ENCODE peak calls at places on chromosomes 5 and 9, in five cellular contexts. One of them, this sample, is unnamed.

GRCh38 chr5:53095931-53096525 is 13.5 kb downstream of the MOCS2 start:
- DNase-seq in stomach: peak; percentile 68
- DNase-seq in cardiac muscle cell: peak; percentile 81
- DNase-seq in colonic mucosa: peak; percentile 74
- DNase-seq in effector memory CD4-positive, alpha-beta T cell: peak; percentile 31
- DNase-seq in this sample: peak; percentile 69

GRCh38 chr5:86376214-86376613 is 241.5 kb upstream of the COX7C start:
- DNase-seq in stomach: no peak
- DNase-seq in cardiac muscle cell: no peak
- DNase-seq in colonic mucosa: no peak
- DNase-seq in effector memory CD4-positive, alpha-beta T cell: no peak
- DNase-seq in this sample: no peak

GRCh38 chr9:38652044-38652443 is 31.6 kb upstream of the ANKRD18A start:
- DNase-seq in stomach: no peak
- DNase-seq in cardiac muscle cell: no peak
- DNase-seq in colonic mucosa: no peak
- DNase-seq in effector memory CD4-positive, alpha-beta T cell: no peak
- DNase-seq in this sample: no peak

GRCh38 chr5:128596071-128596470 is 58.0 kb upstream of the FBN2 start:
- DNase-seq in stomach: no peak
- DNase-seq in cardiac muscle cell: peak; percentile 67
- DNase-seq in colonic mucosa: no peak
- DNase-seq in effector memory CD4-positive, alpha-beta T cell: no peak
- DNase-seq in this sample: no peak

GRCh38 chr5:16791036-16791705 is 144.9 kb downstream of the MYO10 start:
- DNase-seq in stomach: no peak
- DNase-seq in cardiac muscle cell: peak; percentile 76
- DNase-seq in colonic mucosa: peak; percentile 57
- DNase-seq in effector memory CD4-positive, alpha-beta T cell: no peak
- DNase-seq in this sample: peak; percentile 65

GRCh38 chr9:78005231-78006002 is 26.2 kb downstream of the GNAQ start:
- DNase-seq in stomach: no peak
- DNase-seq in cardiac muscle cell: no peak
- DNase-seq in colonic mucosa: no peak
- DNase-seq in effector memory CD4-positive, alpha-beta T cell: no peak
- DNase-seq in this sample: no peak

GRCh38 chr5:146520731-146521130 is 4.7 kb upstream of the GPR151 start:
- DNase-seq in stomach: no peak
- DNase-seq in cardiac muscle cell: no peak
- DNase-seq in colonic mucosa: no peak
- DNase-seq in effector memory CD4-positive, alpha-beta T cell: no peak
- DNase-seq in this sample: peak; percentile 12

GRCh38 chr5:73115399-73116051 is 4.8 kb upstream of the TMEM171 start:
- DNase-seq in stomach: no peak
- DNase-seq in cardiac muscle cell: peak; percentile 37
- DNase-seq in colonic mucosa: no peak
- DNase-seq in effector memory CD4-positive, alpha-beta T cell: no peak
- DNase-seq in this sample: peak; percentile 96

GRCh38 chr5:124000558-124000957 is 488.6 kb downstream of the CSNK1G3 start:
- DNase-seq in stomach: no peak
- DNase-seq in cardiac muscle cell: peak; percentile 14
- DNase-seq in colonic mucosa: no peak
- DNase-seq in effector memory CD4-positive, alpha-beta T cell: no peak
- DNase-seq in this sample: peak; percentile 2

GRCh38 chr9:112624711-112625707 is 92.9 kb downstream of the INIP start:
- DNase-seq in stomach: no peak
- DNase-seq in cardiac muscle cell: no peak
- DNase-seq in colonic mucosa: no peak
- DNase-seq in effector memory CD4-positive, alpha-beta T cell: no peak
- DNase-seq in this sample: no peak

GRCh38 chr9:26687421-26687820 is 205.2 kb downstream of the CAAP1 start:
- DNase-seq in stomach: no peak
- DNase-seq in cardiac muscle cell: peak; percentile 2
- DNase-seq in colonic mucosa: no peak
- DNase-seq in effector memory CD4-positive, alpha-beta T cell: no peak
- DNase-seq in this sample: peak; percentile 25

GRCh38 chr5:126351138-126351537 is 72.1 kb upstream of the GRAMD2B start:
- DNase-seq in stomach: no peak
- DNase-seq in cardiac muscle cell: peak; percentile 77
- DNase-seq in colonic mucosa: no peak
- DNase-seq in effector memory CD4-positive, alpha-beta T cell: no peak
- DNase-seq in this sample: peak; percentile 70

GRCh38 chr9:133727876-133728441 is 10.2 kb downstream of the SARDH start:
- DNase-seq in stomach: peak; percentile 20
- DNase-seq in cardiac muscle cell: no peak
- DNase-seq in colonic mucosa: no peak
- DNase-seq in effector memory CD4-positive, alpha-beta T cell: no peak
- DNase-seq in this sample: no peak

GRCh38 chr5:95712347-95712958 is 18.7 kb upstream of the RHOBTB3 start:
- DNase-seq in stomach: no peak
- DNase-seq in cardiac muscle cell: peak; percentile 62
- DNase-seq in colonic mucosa: no peak
- DNase-seq in effector memory CD4-positive, alpha-beta T cell: no peak
- DNase-seq in this sample: peak; percentile 52

GRCh38 chr5:149439899-149440655 is 61.0 kb upstream of the IL17B start:
- DNase-seq in stomach: peak; percentile 76
- DNase-seq in cardiac muscle cell: no peak
- DNase-seq in colonic mucosa: peak; percentile 91
- DNase-seq in effector memory CD4-positive, alpha-beta T cell: no peak
- DNase-seq in this sample: peak; percentile 94

GRCh38 chr5:4520557-4520956 is 619.6 kb upstream of the ADAMTS16 start:
- DNase-seq in stomach: no peak
- DNase-seq in cardiac muscle cell: no peak
- DNase-seq in colonic mucosa: no peak
- DNase-seq in effector memory CD4-positive, alpha-beta T cell: no peak
- DNase-seq in this sample: no peak

GRCh38 chr5:3460416-3460815 is 135.2 kb upstream of the IRX1 start:
- DNase-seq in stomach: no peak
- DNase-seq in cardiac muscle cell: no peak
- DNase-seq in colonic mucosa: no peak
- DNase-seq in effector memory CD4-positive, alpha-beta T cell: no peak
- DNase-seq in this sample: no peak

GRCh38 chr9:87140605-87141109 is 193.4 kb upstream of the GAS1 start:
- DNase-seq in stomach: no peak
- DNase-seq in cardiac muscle cell: no peak
- DNase-seq in colonic mucosa: no peak
- DNase-seq in effector memory CD4-positive, alpha-beta T cell: no peak
- DNase-seq in this sample: no peak

GRCh38 chr9:3502560-3503398 is 23.0 kb downstream of the RFX3 start:
- DNase-seq in stomach: no peak
- DNase-seq in cardiac muscle cell: no peak
- DNase-seq in colonic mucosa: no peak
- DNase-seq in effector memory CD4-positive, alpha-beta T cell: no peak
- DNase-seq in this sample: no peak

GRCh38 chr5:156481741-156482140 is 154.8 kb downstream of the SGCD start:
- DNase-seq in stomach: no peak
- DNase-seq in cardiac muscle cell: no peak
- DNase-seq in colonic mucosa: no peak
- DNase-seq in effector memory CD4-positive, alpha-beta T cell: no peak
- DNase-seq in this sample: no peak

GRCh38 chr5:167284491-167284890 is 1007.0 kb upstream of the WWC1 start:
- DNase-seq in stomach: no peak
- DNase-seq in cardiac muscle cell: no peak
- DNase-seq in colonic mucosa: no peak
- DNase-seq in effector memory CD4-positive, alpha-beta T cell: no peak
- DNase-seq in this sample: no peak

GRCh38 chr5:130164966-130165365 is 260.7 kb downstream of the CHSY3 start:
- DNase-seq in stomach: no peak
- DNase-seq in cardiac muscle cell: peak; percentile 82
- DNase-seq in colonic mucosa: no peak
- DNase-seq in effector memory CD4-positive, alpha-beta T cell: no peak
- DNase-seq in this sample: no peak

GRCh38 chr5:94314507-94315170 is 303.8 kb downstream of the KIAA0825 start:
- DNase-seq in stomach: no peak
- DNase-seq in cardiac muscle cell: peak; percentile 30
- DNase-seq in colonic mucosa: no peak
- DNase-seq in effector memory CD4-positive, alpha-beta T cell: no peak
- DNase-seq in this sample: no peak

GRCh38 chr9:2798423-2798822 is 45.5 kb downstream of the PUM3 start:
- DNase-seq in stomach: no peak
- DNase-seq in cardiac muscle cell: no peak
- DNase-seq in colonic mucosa: no peak
- DNase-seq in effector memory CD4-positive, alpha-beta T cell: no peak
- DNase-seq in this sample: no peak

GRCh38 chr9:101093620-101094019 is 65.1 kb downstream of the PLPPR1 start:
- DNase-seq in stomach: no peak
- DNase-seq in cardiac muscle cell: peak; percentile 23
- DNase-seq in colonic mucosa: no peak
- DNase-seq in effector memory CD4-positive, alpha-beta T cell: no peak
- DNase-seq in this sample: no peak

GRCh38 chr5:4189317-4189716 is 593.7 kb downstream of the IRX1 start:
- DNase-seq in stomach: no peak
- DNase-seq in cardiac muscle cell: no peak
- DNase-seq in colonic mucosa: no peak
- DNase-seq in effector memory CD4-positive, alpha-beta T cell: no peak
- DNase-seq in this sample: no peak

GRCh38 chr9:135884328-135885035 is 22.9 kb downstream of the CAMSAP1 start:
- DNase-seq in stomach: peak; percentile 9
- DNase-seq in cardiac muscle cell: peak; percentile 29
- DNase-seq in colonic mucosa: no peak
- DNase-seq in effector memory CD4-positive, alpha-beta T cell: no peak
- DNase-seq in this sample: no peak

GRCh38 chr9:14396171-14396570 is 82.2 kb upstream of the NFIB start:
- DNase-seq in stomach: no peak
- DNase-seq in cardiac muscle cell: no peak
- DNase-seq in colonic mucosa: no peak
- DNase-seq in effector memory CD4-positive, alpha-beta T cell: no peak
- DNase-seq in this sample: no peak

DNA sequence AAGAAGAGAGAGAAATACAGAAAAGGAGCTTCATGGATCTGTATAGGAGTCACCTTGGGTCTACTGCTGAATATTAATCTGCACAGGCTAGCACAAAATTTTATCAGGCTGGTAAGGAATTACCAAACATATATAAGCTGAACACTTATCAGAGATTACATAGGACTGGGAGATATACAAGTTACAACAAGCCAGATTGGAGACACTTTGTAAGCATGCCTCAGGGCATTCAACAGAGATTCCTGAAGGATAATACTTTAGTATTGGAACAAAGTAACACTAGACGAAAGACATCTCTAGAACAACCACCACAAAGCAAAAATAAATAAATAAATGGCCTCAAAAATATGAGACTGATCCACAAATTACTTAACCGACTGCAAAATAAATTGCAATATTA is 197.8 kb downstream of the ANXA1 start:
- DNase-seq in stomach: no peak
- DNase-seq in cardiac muscle cell: no peak
- DNase-seq in colonic mucosa: no peak
- DNase-seq in effector memory CD4-positive, alpha-beta T cell: no peak
- DNase-seq in this sample: no peak
- H3K27ac ChIP-seq in stomach: no peak overlapping the region
- H3K27ac ChIP-seq in cardiac muscle cell: no peak overlapping the region
- H3K27ac ChIP-seq in colonic mucosa: no peak overlapping the region
- H3K27ac ChIP-seq in effector memory CD4-positive, alpha-beta T cell: no peak overlapping the region
- H3K27ac ChIP-seq in this sample: no peak overlapping the region

GRCh38 chr5:40682431-40683017 is 2.8 kb downstream of the PTGER4 start:
- DNase-seq in stomach: no peak
- DNase-seq in cardiac muscle cell: no peak
- DNase-seq in colonic mucosa: peak; percentile 36
- DNase-seq in effector memory CD4-positive, alpha-beta T cell: no peak
- DNase-seq in this sample: peak; percentile 52

GRCh38 chr5:40687316-40687715 is 7.6 kb downstream of the PTGER4 start:
- DNase-seq in stomach: no peak
- DNase-seq in cardiac muscle cell: no peak
- DNase-seq in colonic mucosa: no peak
- DNase-seq in effector memory CD4-positive, alpha-beta T cell: peak; percentile 32
- DNase-seq in this sample: no peak

GRCh38 chr5:40685952-40686351 is 6.2 kb downstream of the PTGER4 start:
- DNase-seq in stomach: no peak
- DNase-seq in cardiac muscle cell: no peak
- DNase-seq in colonic mucosa: no peak
- DNase-seq in effector memory CD4-positive, alpha-beta T cell: no peak
- DNase-seq in this sample: no peak

GRCh38 chr5:40683351-40683750 is 3.6 kb downstream of the PTGER4 start:
- DNase-seq in stomach: no peak
- DNase-seq in cardiac muscle cell: no peak
- DNase-seq in colonic mucosa: no peak
- DNase-seq in effector memory CD4-positive, alpha-beta T cell: no peak
- DNase-seq in this sample: no peak

GRCh38 chr5:40685191-40685590 is 5.5 kb downstream of the PTGER4 start:
- DNase-seq in stomach: no peak
- DNase-seq in cardiac muscle cell: no peak
- DNase-seq in colonic mucosa: no peak
- DNase-seq in effector memory CD4-positive, alpha-beta T cell: no peak
- DNase-seq in this sample: no peak
- H3K4me1 ChIP-seq in stomach: peaks cover 9% of the 10 kb centered on the region
- H3K4me1 ChIP-seq in cardiac muscle cell: peaks cover 13% of the 10 kb centered on the region
- H3K4me1 ChIP-seq in colonic mucosa: peaks cover 6% of the 10 kb centered on the region
- H3K4me1 ChIP-seq in effector memory CD4-positive, alpha-beta T cell: peaks cover 22% of the 10 kb centered on the region
- H3K4me1 ChIP-seq in this sample: no peaks in the 10 kb centered on the region

DNA sequence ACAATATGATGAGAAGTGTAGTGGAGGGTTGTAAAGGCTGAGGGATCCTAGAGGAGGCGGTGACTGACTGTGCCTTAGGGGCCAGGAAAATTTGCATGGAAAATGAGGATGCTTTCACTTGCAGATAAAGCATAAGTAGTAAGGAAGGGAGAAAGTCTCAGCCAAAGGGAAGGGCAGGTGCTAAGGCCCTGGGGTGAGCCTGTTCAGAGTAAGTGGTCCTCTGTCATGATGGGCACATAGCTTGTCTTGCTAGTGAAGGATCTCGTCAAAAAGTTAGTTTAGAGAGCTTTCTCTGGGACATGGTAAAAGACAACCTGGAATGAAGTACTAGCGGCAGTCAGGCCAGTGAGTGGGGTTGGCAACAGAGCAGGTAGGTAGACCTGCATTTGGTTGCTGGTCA is 75.4 kb upstream of the CPLX2 start:
- DNase-seq in stomach: no peak
- DNase-seq in cardiac muscle cell: no peak
- DNase-seq in colonic mucosa: no peak
- DNase-seq in effector memory CD4-positive, alpha-beta T cell: no peak
- DNase-seq in this sample: no peak
- H3K27me3 ChIP-seq in stomach: peaks cover 91% of the 10 kb centered on the region
- H3K27me3 ChIP-seq in cardiac muscle cell: peaks cover 24% of the 10 kb centered on the region
- H3K27me3 ChIP-seq in colonic mucosa: peaks cover 27% of the 10 kb centered on the region
- H3K27me3 ChIP-seq in effector memory CD4-positive, alpha-beta T cell: peaks cover 17% of the 10 kb centered on the region
- H3K27me3 ChIP-seq in this sample: peaks cover 7% of the 10 kb centered on the region

DNA sequence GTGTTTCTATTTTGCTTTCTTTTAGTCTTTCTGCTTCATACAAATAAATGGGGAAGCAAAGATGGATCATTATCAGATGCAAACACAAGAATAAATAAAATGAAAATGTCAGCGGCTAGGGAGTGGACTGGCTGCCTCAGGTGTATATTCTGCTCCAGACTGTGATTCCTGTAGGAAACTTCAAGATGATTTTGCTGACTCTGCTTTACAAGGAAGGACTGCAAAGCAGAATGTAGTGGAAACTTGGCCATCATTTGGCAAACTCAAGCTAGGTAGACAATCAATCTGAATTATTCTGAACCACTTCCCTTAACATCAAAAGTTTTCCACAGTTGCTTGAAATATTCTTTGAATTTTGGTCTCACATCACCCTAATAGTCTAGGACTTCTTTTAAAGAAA is 38.1 kb upstream of the NREP start:
- DNase-seq in stomach: no peak
- DNase-seq in cardiac muscle cell: no peak
- DNase-seq in colonic mucosa: no peak
- DNase-seq in effector memory CD4-positive, alpha-beta T cell: no peak
- DNase-seq in this sample: no peak
- H3K27ac ChIP-seq in stomach: no peak overlapping the region
- H3K27ac ChIP-seq in cardiac muscle cell: no peak overlapping the region
- H3K27ac ChIP-seq in colonic mucosa: no peak overlapping the region
- H3K27ac ChIP-seq in effector memory CD4-positive, alpha-beta T cell: no peak overlapping the region
- H3K27ac ChIP-seq in this sample: no peak overlapping the region